ENCODE peak calls at places on chromosomes 2 and 18, in ten cellular contexts. C, Z, V, I, O, W, J, B, H and K are unnamed samples.

GRCh38 chr18:79439201-79440023 is 43.7 kb downstream of the NFATC1 start:
- DNase-seq in C (peak; percentile 63), Z (peak; percentile 13), V (no peak), I (peak; percentile 75), O (no peak), W (no peak), J (no peak), B (no peak), H (peak; percentile 92), K (no peak)

GRCh38 chr18:2654105-2654827 is 1.3 kb upstream of the SMCHD1 start:
- DNase-seq in C (no peak), Z (peak; percentile 13), V (no peak), I (no peak), O (no peak), W (no peak), J (no peak), B (no peak), H (no peak), K (no peak)

GRCh38 chr18:62435435-62436031 is 87.3 kb upstream of the ZCCHC2 start:
- DNase-seq in C (peak; percentile 9), Z (no peak), V (no peak), I (no peak), O (no peak), W (no peak), J (no peak), B (no peak), H (no peak), K (no peak)

GRCh38 chr2:190881480-190882326 is 1.1 kb downstream of the GLS start:
- DNase-seq in C (peak; percentile 81), Z (peak; percentile 66), V (peak; percentile 54), I (peak; percentile 56), O (peak; percentile 48), W (peak; percentile 84), J (peak; percentile 68), B (peak; percentile 54), H (peak; percentile 76), K (peak; percentile 85)

GRCh38 chr2:8582191-8582849 is 99.5 kb upstream of the ID2 start:
- DNase-seq in C (no peak), Z (no peak), V (no peak), I (no peak), O (no peak), W (peak; percentile 38), J (no peak), B (no peak), H (no peak), K (peak; percentile 54)

GRCh38 chr18:50218432-50219197 is 23.7 kb upstream of the MYO5B start:
- DNase-seq in C (peak; percentile 9), Z (peak; percentile 43), V (peak; percentile 45), I (peak; percentile 13), O (peak; percentile 59), W (no peak), J (no peak), B (no peak), H (no peak), K (no peak)

GRCh38 chr2:194096402-194096801 is 1560.6 kb upstream of the SLC39A10 start:
- DNase-seq in C (no peak), Z (no peak), V (no peak), I (no peak), O (no peak), W (no peak), J (no peak), B (no peak), H (no peak), K (no peak)

GRCh38 chr2:71925268-71926097 is 222.2 kb downstream of the CYP26B1 start:
- DNase-seq in C (no peak), Z (peak; percentile 66), V (peak; percentile 25), I (no peak), O (peak; percentile 15), W (peak; percentile 31), J (no peak), B (no peak), H (no peak), K (peak; percentile 80)

GRCh38 chr18:59219672-59220163 is at the start of gene GRP:
- DNase-seq in C (no peak), Z (no peak), V (peak; percentile 47), I (no peak), O (no peak), W (no peak), J (peak; percentile 23), B (no peak), H (no peak), K (no peak)

GRCh38 chr2:64453710-64454315 is at the start of gene LGALSL:
- DNase-seq in C (peak; percentile 61), Z (peak; percentile 57), V (peak; percentile 92), I (peak; percentile 5), O (peak; percentile 90), W (peak; percentile 94), J (no peak), B (peak; percentile 53), H (peak; percentile 81), K (peak; percentile 88)

GRCh38 chr2:231643494-231643888 is 50.8 kb downstream of the TEX44 start:
- DNase-seq in C (no peak), Z (no peak), V (no peak), I (no peak), O (no peak), W (no peak), J (no peak), B (no peak), H (no peak), K (no peak)

GRCh38 chr2:210189452-210190143 is 18.4 kb upstream of the KANSL1L start:
- DNase-seq in C (no peak), Z (no peak), V (no peak), I (no peak), O (no peak), W (no peak), J (no peak), B (no peak), H (no peak), K (no peak)

GRCh38 chr18:58525517-58525916 is 103.4 kb downstream of the ALPK2 start:
- DNase-seq in C (peak; percentile 20), Z (no peak), V (no peak), I (peak; percentile 70), O (no peak), W (no peak), J (no peak), B (no peak), H (no peak), K (no peak)

GRCh38 chr2:148375214-148375613 is 269.3 kb upstream of the EPC2 start:
- DNase-seq in C (no peak), Z (peak; percentile 39), V (no peak), I (peak; percentile 5), O (no peak), W (no peak), J (no peak), B (no peak), H (no peak), K (no peak)

GRCh38 chr2:96899084-96899735 is 29.3 kb upstream of the SEMA4C start:
- DNase-seq in C (no peak), Z (no peak), V (no peak), I (no peak), O (no peak), W (no peak), J (no peak), B (no peak), H (peak; percentile 88), K (no peak)

GRCh38 chr18:79947054-79947755 is 4.2 kb downstream of the SLC66A2 start:
- DNase-seq in C (peak; percentile 79), Z (no peak), V (peak; percentile 24), I (peak; percentile 72), O (no peak), W (peak; percentile 68), J (no peak), B (no peak), H (peak; percentile 62), K (no peak)

GRCh38 chr2:163466583-163466982 is 269.2 kb downstream of the FIGN start:
- DNase-seq in C (no peak), Z (no peak), V (no peak), I (no peak), O (no peak), W (no peak), J (no peak), B (no peak), H (no peak), K (no peak)

DNA sequence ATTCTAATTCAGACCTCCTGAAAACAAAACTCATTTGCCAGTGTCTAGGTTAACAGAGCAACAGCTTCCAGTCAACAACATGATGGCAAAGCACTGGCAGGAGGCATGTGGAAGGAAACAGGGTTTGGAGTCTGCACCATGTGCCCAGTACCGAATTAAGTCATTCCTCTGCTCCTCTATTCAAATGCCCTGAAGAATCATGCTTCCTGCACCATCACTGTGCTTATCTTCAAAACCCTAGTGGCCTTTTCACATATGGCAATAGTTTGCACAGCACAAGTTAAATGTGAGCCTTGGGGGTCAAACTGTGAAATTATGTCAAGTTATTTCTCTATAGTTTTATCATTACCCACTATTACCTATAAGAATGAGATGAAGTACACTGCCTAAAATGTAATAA is 75.4 kb upstream of the GRB14 start:
- DNase-seq in C (no peak), Z (no peak), V (no peak), I (no peak), O (no peak), W (no peak), J (no peak), B (no peak), H (no peak), K (no peak)
- TF ChIP-seq CTCF in C (no peak), Z (no peak), V (no peak), I (no peak), O (no peak), W (no peak), J (no peak), B (peak; percentile 30), H (no peak), K (no peak)

GRCh38 chr2:125471963-125472362 is 1184.0 kb upstream of the GYPC start:
- DNase-seq in C (no peak), Z (peak; percentile 37), V (peak; percentile 87), I (peak; percentile 1), O (peak; percentile 67), W (no peak), J (peak; percentile 54), B (peak; percentile 43), H (no peak), K (no peak)
- TF ChIP-seq CTCF in C (peak; percentile 18), Z (peak; percentile 39), V (peak; percentile 85), I (peak; percentile 15), O (peak; percentile 76), W (no peak), J (peak; percentile 51), B (peak; percentile 67), H (no peak), K (peak; percentile 68)

GRCh38 chr2:79219383-79219988 is 59.9 kb upstream of the REG3A start:
- DNase-seq in C (peak; percentile 13), Z (peak; percentile 43), V (peak; percentile 57), I (peak; percentile 42), O (peak; percentile 37), W (no peak), J (peak; percentile 47), B (peak; percentile 45), H (no peak), K (no peak)
- TF ChIP-seq CTCF in C (peak; percentile 58), Z (peak; percentile 63), V (peak; percentile 92), I (peak; percentile 71), O (peak; percentile 78), W (peak; percentile 69), J (peak; percentile 89), B (peak; percentile 93), H (peak; percentile 47), K (peak; percentile 71)

DNA sequence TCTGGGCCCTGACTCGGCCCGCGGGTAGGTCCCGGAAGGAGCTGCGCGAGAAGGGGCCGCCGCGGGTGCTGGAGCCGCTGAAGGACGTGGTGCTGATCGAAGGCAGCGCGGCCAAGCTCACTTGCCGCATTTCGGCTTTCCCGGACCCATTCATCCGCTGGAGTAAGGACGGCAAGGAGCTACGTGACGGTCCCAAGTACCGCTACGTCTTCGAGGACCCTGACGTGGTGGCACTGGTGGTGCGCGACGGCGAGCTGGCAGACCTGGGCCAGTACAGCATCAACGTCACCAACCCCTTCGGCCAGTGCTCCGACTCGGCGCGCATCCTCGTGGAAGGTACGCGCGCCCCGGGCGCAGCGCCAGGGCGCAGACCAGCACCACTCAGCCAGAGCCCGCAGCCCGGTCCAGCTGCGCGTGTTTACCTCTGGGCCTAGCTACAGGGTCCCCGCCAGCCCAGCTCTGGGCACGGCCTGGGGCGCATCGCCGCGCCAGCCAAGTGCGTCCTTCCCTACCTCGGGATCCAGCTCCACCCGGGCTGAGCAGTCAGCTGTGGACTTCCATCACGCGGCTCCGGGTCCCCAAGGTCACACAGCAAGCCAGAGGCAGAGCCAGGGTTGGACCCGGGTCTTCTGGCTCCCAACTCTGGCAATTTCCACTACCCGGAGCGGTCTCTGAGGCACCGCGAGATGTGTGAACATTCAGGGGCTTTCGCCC is 1.8 kb upstream of the GMPPA start:
- DNase-seq in C (peak; percentile 26), Z (peak; percentile 21), V (no peak), I (no peak), O (no peak), W (no peak), J (no peak), B (no peak), H (peak; percentile 74), K (no peak)
- TF ChIP-seq CTCF in C (no peak), Z (no peak), V (no peak), I (no peak), O (no peak), W (no peak), J (no peak), B (no peak), H (no peak), K (no peak)